ENCODE peak calls at places on chromosomes 2 and 18, in eight cellular contexts. One of them, this sample, is unnamed.
A peak's percentile ranks its signal among the peaks of the same experiment; 100 is the strongest.

GRCh38 chr2:233165895-233166661 is 85.4 kb upstream of the ATG16L1 start:
- DNase-seq in H54: peak; percentile 93
- DNase-seq in fibroblast of the conjunctiva: no peak
- DNase-seq in cardiac muscle cell: peak; percentile 67
- DNase-seq in activated T-cell treated with anti-CD3 and anti-CD28 coated beads, Interleukin-2, amount 50 U/mL, for 1 hour: no peak
- DNase-seq in stimulated activated CD4-positive, alpha-beta T cell treated with anti-CD3 and anti-CD28 coated beads, TNF-alpha, amount 100 ng/mL, for 1 hour: peak; percentile 9
- DNase-seq in activated CD8-positive, alpha-beta memory T cell treated with anti-CD3 and anti-CD28 coated beads for 48 hours: no peak
- DNase-seq in hepatic stellate cell: peak; percentile 64
- DNase-seq in this sample: peak; percentile 18

GRCh38 chr2:217996345-217996744 is 6.5 kb downstream of the TNS1 start:
- DNase-seq in H54: no peak
- DNase-seq in fibroblast of the conjunctiva: peak; percentile 93
- DNase-seq in cardiac muscle cell: peak; percentile 93
- DNase-seq in activated T-cell treated with anti-CD3 and anti-CD28 coated beads, Interleukin-2, amount 50 U/mL, for 1 hour: no peak
- DNase-seq in stimulated activated CD4-positive, alpha-beta T cell treated with anti-CD3 and anti-CD28 coated beads, TNF-alpha, amount 100 ng/mL, for 1 hour: no peak
- DNase-seq in activated CD8-positive, alpha-beta memory T cell treated with anti-CD3 and anti-CD28 coated beads for 48 hours: no peak
- DNase-seq in hepatic stellate cell: peak; percentile 78
- DNase-seq in this sample: no peak

GRCh38 chr2:178306351-178307073 is 112.2 kb downstream of the OSBPL6 start:
- DNase-seq in H54: no peak
- DNase-seq in fibroblast of the conjunctiva: no peak
- DNase-seq in cardiac muscle cell: peak; percentile 62
- DNase-seq in activated T-cell treated with anti-CD3 and anti-CD28 coated beads, Interleukin-2, amount 50 U/mL, for 1 hour: peak; percentile 19
- DNase-seq in stimulated activated CD4-positive, alpha-beta T cell treated with anti-CD3 and anti-CD28 coated beads, TNF-alpha, amount 100 ng/mL, for 1 hour: no peak
- DNase-seq in activated CD8-positive, alpha-beta memory T cell treated with anti-CD3 and anti-CD28 coated beads for 48 hours: no peak
- DNase-seq in hepatic stellate cell: no peak
- DNase-seq in this sample: peak; percentile 8

GRCh38 chr2:218927876-218928275 is 31.6 kb upstream of the CDK5R2 start:
- DNase-seq in H54: no peak
- DNase-seq in fibroblast of the conjunctiva: no peak
- DNase-seq in cardiac muscle cell: no peak
- DNase-seq in activated T-cell treated with anti-CD3 and anti-CD28 coated beads, Interleukin-2, amount 50 U/mL, for 1 hour: no peak
- DNase-seq in stimulated activated CD4-positive, alpha-beta T cell treated with anti-CD3 and anti-CD28 coated beads, TNF-alpha, amount 100 ng/mL, for 1 hour: no peak
- DNase-seq in activated CD8-positive, alpha-beta memory T cell treated with anti-CD3 and anti-CD28 coated beads for 48 hours: no peak
- DNase-seq in hepatic stellate cell: no peak
- DNase-seq in this sample: no peak

GRCh38 chr18:10285283-10285640 is 169.2 kb upstream of the APCDD1 start:
- DNase-seq in H54: no peak
- DNase-seq in fibroblast of the conjunctiva: no peak
- DNase-seq in cardiac muscle cell: no peak
- DNase-seq in activated T-cell treated with anti-CD3 and anti-CD28 coated beads, Interleukin-2, amount 50 U/mL, for 1 hour: no peak
- DNase-seq in stimulated activated CD4-positive, alpha-beta T cell treated with anti-CD3 and anti-CD28 coated beads, TNF-alpha, amount 100 ng/mL, for 1 hour: no peak
- DNase-seq in activated CD8-positive, alpha-beta memory T cell treated with anti-CD3 and anti-CD28 coated beads for 48 hours: no peak
- DNase-seq in hepatic stellate cell: no peak
- DNase-seq in this sample: no peak

GRCh38 chr2:198004921-198005829 is 200.8 kb downstream of the PLCL1 start:
- DNase-seq in H54: no peak
- DNase-seq in fibroblast of the conjunctiva: no peak
- DNase-seq in cardiac muscle cell: no peak
- DNase-seq in activated T-cell treated with anti-CD3 and anti-CD28 coated beads, Interleukin-2, amount 50 U/mL, for 1 hour: no peak
- DNase-seq in stimulated activated CD4-positive, alpha-beta T cell treated with anti-CD3 and anti-CD28 coated beads, TNF-alpha, amount 100 ng/mL, for 1 hour: peak; percentile 7
- DNase-seq in activated CD8-positive, alpha-beta memory T cell treated with anti-CD3 and anti-CD28 coated beads for 48 hours: no peak
- DNase-seq in hepatic stellate cell: no peak
- DNase-seq in this sample: no peak

GRCh38 chr2:235378261-235378660 is 115.6 kb upstream of the AGAP1 start:
- DNase-seq in H54: no peak
- DNase-seq in fibroblast of the conjunctiva: no peak
- DNase-seq in cardiac muscle cell: peak; percentile 24
- DNase-seq in activated T-cell treated with anti-CD3 and anti-CD28 coated beads, Interleukin-2, amount 50 U/mL, for 1 hour: no peak
- DNase-seq in stimulated activated CD4-positive, alpha-beta T cell treated with anti-CD3 and anti-CD28 coated beads, TNF-alpha, amount 100 ng/mL, for 1 hour: no peak
- DNase-seq in activated CD8-positive, alpha-beta memory T cell treated with anti-CD3 and anti-CD28 coated beads for 48 hours: no peak
- DNase-seq in hepatic stellate cell: no peak
- DNase-seq in this sample: no peak

GRCh38 chr2:38702413-38702812 is 36.5 kb downstream of the GALM start:
- DNase-seq in H54: peak; percentile 47
- DNase-seq in fibroblast of the conjunctiva: peak; percentile 34
- DNase-seq in cardiac muscle cell: peak; percentile 77
- DNase-seq in activated T-cell treated with anti-CD3 and anti-CD28 coated beads, Interleukin-2, amount 50 U/mL, for 1 hour: no peak
- DNase-seq in stimulated activated CD4-positive, alpha-beta T cell treated with anti-CD3 and anti-CD28 coated beads, TNF-alpha, amount 100 ng/mL, for 1 hour: no peak
- DNase-seq in activated CD8-positive, alpha-beta memory T cell treated with anti-CD3 and anti-CD28 coated beads for 48 hours: no peak
- DNase-seq in hepatic stellate cell: peak; percentile 72
- DNase-seq in this sample: no peak

GRCh38 chr18:7104649-7105048 is 12.9 kb downstream of the LAMA1 start:
- DNase-seq in H54: no peak
- DNase-seq in fibroblast of the conjunctiva: no peak
- DNase-seq in cardiac muscle cell: no peak
- DNase-seq in activated T-cell treated with anti-CD3 and anti-CD28 coated beads, Interleukin-2, amount 50 U/mL, for 1 hour: no peak
- DNase-seq in stimulated activated CD4-positive, alpha-beta T cell treated with anti-CD3 and anti-CD28 coated beads, TNF-alpha, amount 100 ng/mL, for 1 hour: no peak
- DNase-seq in activated CD8-positive, alpha-beta memory T cell treated with anti-CD3 and anti-CD28 coated beads for 48 hours: no peak
- DNase-seq in hepatic stellate cell: no peak
- DNase-seq in this sample: no peak

GRCh38 chr2:33366473-33366872 is 110.0 kb upstream of the RASGRP3 start:
- DNase-seq in H54: no peak
- DNase-seq in fibroblast of the conjunctiva: no peak
- DNase-seq in cardiac muscle cell: no peak
- DNase-seq in activated T-cell treated with anti-CD3 and anti-CD28 coated beads, Interleukin-2, amount 50 U/mL, for 1 hour: no peak
- DNase-seq in stimulated activated CD4-positive, alpha-beta T cell treated with anti-CD3 and anti-CD28 coated beads, TNF-alpha, amount 100 ng/mL, for 1 hour: no peak
- DNase-seq in activated CD8-positive, alpha-beta memory T cell treated with anti-CD3 and anti-CD28 coated beads for 48 hours: no peak
- DNase-seq in hepatic stellate cell: no peak
- DNase-seq in this sample: no peak